ENCODE peak calls at places on chromosomes 12 and 14, in seven cellular contexts. T is Panc1, A is HepG2, O is upper lobe of left lung, S is HCT116, G is K562, Z is GM23338. B is an unnamed sample.

GRCh38 chr12:107088912-107089311 is 4.4 kb downstream of the CRY1 start:
- ATAC-seq in Z (no peak), O (no peak), G (no peak), T (no peak), S (no peak), A (no peak), B (no peak)

GRCh38 chr14:22489957-22490950 is 98.8 kb downstream of the DAD1 start:
- ATAC-seq in G (no peak), S (no peak), T (no peak), A (no peak), Z (no peak), O (no peak), B (no peak)

GRCh38 chr14:91890291-91890749 is 23.0 kb upstream of the TC2N start:
- ATAC-seq in S (no peak), Z (no peak), G (no peak), T (no peak), A (no peak), O (no peak), B (no peak)

GRCh38 chr14:56805992-56806737 is 4.1 kb downstream of the OTX2 start:
- ATAC-seq in A (no peak), Z (no peak), O (no peak), S (no peak), G (no peak), T (no peak), B (no peak)

GRCh38 chr14:40784860-40785259 is 821.8 kb upstream of the LRFN5 start:
- ATAC-seq in T (no peak), Z (no peak), O (peak), A (no peak), S (no peak), G (no peak), B (no peak)

GRCh38 chr14:65631040-65631439 is 218.5 kb downstream of the FUT8 start:
- ATAC-seq in A (no peak), Z (no peak), T (no peak), S (no peak), G (no peak), O (no peak), B (no peak)

GRCh38 chr14:73744874-73745529 is 30.8 kb upstream of the PNMA1 start:
- ATAC-seq in G (no peak), S (peak), Z (no peak), O (peak), A (no peak), T (no peak), B (no peak)

GRCh38 chr12:57875753-57876547 is 29.4 kb upstream of the CTDSP2 start:
- ATAC-seq in A (peak), O (no peak), Z (no peak), S (no peak), T (peak), G (peak), B (no peak)

GRCh38 chr12:70560671-70561070 is 76.6 kb downstream of the PTPRB start:
- ATAC-seq in G (no peak), O (no peak), A (no peak), T (no peak), S (peak), Z (no peak), B (no peak)

GRCh38 chr14:96616168-96616681 is 114.0 kb downstream of the PAPOLA start:
- ATAC-seq in A (peak), Z (peak), G (no peak), O (no peak), S (no peak), T (no peak), B (no peak)

GRCh38 chr12:62603061-62603810 is 136.6 kb downstream of the MON2 start:
- ATAC-seq in S (peak), A (peak), Z (peak), O (peak), G (peak), T (peak), B (peak)

GRCh38 chr12:42916143-42916542 is 326.6 kb upstream of the PRICKLE1 start:
- ATAC-seq in Z (no peak), T (no peak), O (no peak), A (no peak), S (no peak), G (no peak), B (no peak)

GRCh38 chr12:72010365-72010764 is 71.7 kb downstream of the TPH2 start:
- ATAC-seq in T (no peak), Z (no peak), O (no peak), S (no peak), A (no peak), G (no peak), B (no peak)

GRCh38 chr12:110004598-110004997 is 5.4 kb downstream of the ANKRD13A start:
- ATAC-seq in S (no peak), T (no peak), Z (no peak), O (no peak), A (no peak), G (no peak), B (no peak)

GRCh38 chr12:2284857-2285256 is 232.1 kb downstream of the CACNA1C start:
- ATAC-seq in G (peak), T (peak), O (peak), Z (peak), S (peak), A (peak), B (peak)

GRCh38 chr12:130666645-130667044 is 49.5 kb downstream of the RIMBP2 start:
- ATAC-seq in O (no peak), G (no peak), A (no peak), Z (no peak), T (no peak), S (no peak), B (no peak)

GRCh38 chr12:62646566-62646965 is 179.9 kb downstream of the MON2 start:
- ATAC-seq in O (no peak), A (no peak), S (no peak), G (no peak), T (no peak), Z (no peak), B (no peak)

GRCh38 chr12:47576256-47576655 is 129.6 kb downstream of the RPAP3 start:
- ATAC-seq in O (no peak), A (no peak), S (no peak), G (no peak), T (no peak), Z (peak), B (no peak)

GRCh38 chr14:104342435-104343293 is 204.3 kb downstream of the KIF26A start:
- ATAC-seq in A (peak), O (peak), G (no peak), Z (peak), T (no peak), S (peak), B (no peak)

GRCh38 chr12:21819678-21820077 is 45.2 kb upstream of the KCNJ8 start:
- ATAC-seq in G (no peak), T (no peak), Z (no peak), O (no peak), A (no peak), S (no peak), B (no peak)

GRCh38 chr14:90061849-90062794 is at the start of gene KCNK13:
- ATAC-seq in Z (peak), T (peak), O (no peak), G (no peak), A (peak), S (no peak), B (no peak)

GRCh38 chr14:36505892-36506731 is 13.9 kb downstream of the NKX2-1 start:
- ATAC-seq in G (peak), A (peak), O (peak), S (no peak), Z (peak), T (no peak), B (no peak)

GRCh38 chr12:32874083-32874482 is 22.5 kb downstream of the PKP2 start:
- ATAC-seq in Z (no peak), G (no peak), O (no peak), A (no peak), S (no peak), T (no peak), B (no peak)

GRCh38 chr12:30694971-30695326 is 720 bp downstream of the IPO8 start:
- ATAC-seq in A (peak), S (peak), O (peak), Z (peak), G (peak), T (peak), B (peak)

GRCh38 chr12:10708862-10709261 is 14.3 kb downstream of the YBX3 start:
- ATAC-seq in T (no peak), O (no peak), G (no peak), A (no peak), S (no peak), Z (no peak), B (no peak)

DNA sequence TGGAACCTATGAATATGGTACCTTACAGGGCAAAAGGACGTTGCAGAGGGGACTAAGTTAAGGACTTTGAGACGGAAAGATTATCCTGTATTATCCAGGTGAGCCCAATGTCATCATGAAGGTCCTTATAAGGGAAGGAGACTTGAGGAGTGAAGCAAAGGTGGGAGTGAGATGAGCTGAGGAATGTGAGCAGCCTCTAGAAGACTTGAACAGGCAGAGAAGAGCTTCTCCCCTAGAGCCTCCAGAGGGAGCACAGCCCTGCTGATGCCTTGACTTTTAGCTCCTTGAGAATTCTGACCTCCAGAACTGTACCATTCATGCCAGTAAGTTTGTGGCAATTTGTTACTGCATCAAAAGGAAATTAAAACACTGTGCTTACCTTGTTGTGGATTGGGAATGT is 41.8 kb upstream of the DCD start:
- ATAC-seq in Z (peak), O (no peak), S (peak), T (peak), A (no peak), G (peak), B (no peak)
- TF ChIP-seq CTCF in Z (peak), O (no peak), S (peak), T (peak), A (no peak), G (peak), B (no peak)

GRCh38 chr12:81757731-81758325 is 1.3 kb downstream of the PPFIA2 start:
- ATAC-seq in G (no peak), O (no peak), A (no peak), S (no peak), Z (no peak), T (no peak), B (no peak)

GRCh38 chr12:81759215-81759991 is at the start of gene PPFIA2:
- ATAC-seq in O (peak), T (peak), S (peak), A (peak), G (no peak), Z (peak), B (peak)

DNA sequence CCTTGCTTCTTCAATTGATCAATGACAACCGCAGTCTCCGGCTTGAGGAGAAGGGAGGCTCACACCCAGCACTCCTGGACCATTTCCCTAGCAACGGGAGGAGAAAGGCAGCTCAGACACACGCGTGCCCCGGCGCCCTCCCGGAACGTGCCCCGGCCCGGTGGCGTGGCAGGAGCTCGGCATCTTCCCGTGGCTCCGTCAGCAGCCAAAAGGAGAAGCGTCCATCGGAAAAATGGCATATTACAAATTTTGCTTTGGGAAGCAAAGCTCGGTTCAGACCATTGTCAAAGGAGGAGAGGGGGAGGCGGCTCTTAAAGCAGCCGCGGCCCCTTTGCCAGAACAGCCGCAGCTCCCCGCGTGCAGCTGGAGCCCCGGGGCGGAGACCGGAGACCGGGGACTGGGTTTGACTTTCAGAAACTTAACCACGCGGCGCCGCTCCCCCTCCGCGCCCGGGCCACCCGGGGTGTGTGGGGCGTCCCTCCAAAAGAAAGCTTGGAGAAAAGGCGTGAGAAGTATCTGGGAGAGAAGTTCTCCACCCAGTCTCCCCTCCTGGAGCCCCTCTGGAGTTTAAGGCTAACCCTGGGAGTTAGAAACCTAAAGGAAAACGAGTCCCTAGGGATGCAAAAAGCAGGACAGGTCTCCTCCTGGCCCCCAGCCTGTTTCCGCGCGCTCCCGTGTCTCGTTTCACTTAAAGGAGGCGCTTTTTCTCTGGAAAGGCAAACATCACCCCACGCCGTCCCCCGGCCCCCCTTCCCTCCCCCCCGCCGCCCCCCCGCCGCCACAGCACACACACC is 532 bp downstream of the PPFIA2 start:
- ATAC-seq in O (no peak), G (no peak), S (peak), A (peak), T (peak), Z (peak), B (peak)
- TF ChIP-seq POLR2AphosphoS5 in O (no peak), G (no peak), S (no peak), A (no peak), T (no peak), Z (no peak), B (no peak)

GRCh38 chr14:78486621-78487020 is 316.4 kb downstream of the NRXN3 start:
- ATAC-seq in Z (no peak), T (no peak), A (no peak), G (no peak), O (no peak), S (no peak), B (no peak)
- TF ChIP-seq CTCF in Z (no peak), T (no peak), A (no peak), G (no peak), O (no peak), S (no peak), B (no peak)

GRCh38 chr12:132554857-132555630 is 55.3 kb downstream of the LRCOL1 start:
- ATAC-seq in A (no peak), O (no peak), G (peak), T (no peak), S (no peak), Z (no peak), B (no peak)

GRCh38 chr12:132556801-132557200 is 53.6 kb downstream of the LRCOL1 start:
- ATAC-seq in A (no peak), O (no peak), S (no peak), Z (no peak), G (no peak), T (no peak), B (no peak)

GRCh38 chr12:132556216-132556615 is 54.2 kb downstream of the LRCOL1 start:
- ATAC-seq in G (no peak), A (no peak), O (no peak), T (no peak), S (no peak), Z (no peak), B (no peak)

GRCh38 chr12:132557291-132557968 is 53.0 kb downstream of the LRCOL1 start:
- ATAC-seq in A (no peak), T (no peak), S (no peak), O (no peak), G (no peak), Z (no peak), B (no peak)

DNA sequence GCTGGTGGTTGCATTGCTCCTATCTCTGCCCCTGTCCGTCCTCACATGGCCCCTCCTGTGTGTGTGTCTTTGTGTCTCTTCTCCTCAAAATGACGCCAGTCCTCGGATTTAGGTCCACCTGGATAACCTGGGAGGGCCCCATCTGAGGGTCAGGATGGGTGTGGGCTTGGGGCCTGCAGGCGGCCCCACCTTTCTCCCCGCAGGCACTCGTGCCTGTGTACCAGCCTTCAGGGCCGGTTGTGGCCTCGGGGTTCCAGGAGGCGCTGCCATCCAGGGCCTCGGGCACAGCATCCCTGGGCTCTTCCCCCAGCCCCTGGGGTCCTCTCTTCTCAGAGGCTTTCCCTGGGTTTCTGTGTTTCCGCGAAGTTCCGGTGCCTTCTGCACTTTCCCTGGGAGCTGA is 54.7 kb downstream of the LRCOL1 start:
- ATAC-seq in S (no peak), O (no peak), Z (no peak), G (no peak), T (no peak), A (no peak), B (no peak)
- TF ChIP-seq POLR2AphosphoS5 in S (no peak), O (no peak), Z (no peak), G (no peak), T (no peak), A (no peak), B (no peak)

DNA sequence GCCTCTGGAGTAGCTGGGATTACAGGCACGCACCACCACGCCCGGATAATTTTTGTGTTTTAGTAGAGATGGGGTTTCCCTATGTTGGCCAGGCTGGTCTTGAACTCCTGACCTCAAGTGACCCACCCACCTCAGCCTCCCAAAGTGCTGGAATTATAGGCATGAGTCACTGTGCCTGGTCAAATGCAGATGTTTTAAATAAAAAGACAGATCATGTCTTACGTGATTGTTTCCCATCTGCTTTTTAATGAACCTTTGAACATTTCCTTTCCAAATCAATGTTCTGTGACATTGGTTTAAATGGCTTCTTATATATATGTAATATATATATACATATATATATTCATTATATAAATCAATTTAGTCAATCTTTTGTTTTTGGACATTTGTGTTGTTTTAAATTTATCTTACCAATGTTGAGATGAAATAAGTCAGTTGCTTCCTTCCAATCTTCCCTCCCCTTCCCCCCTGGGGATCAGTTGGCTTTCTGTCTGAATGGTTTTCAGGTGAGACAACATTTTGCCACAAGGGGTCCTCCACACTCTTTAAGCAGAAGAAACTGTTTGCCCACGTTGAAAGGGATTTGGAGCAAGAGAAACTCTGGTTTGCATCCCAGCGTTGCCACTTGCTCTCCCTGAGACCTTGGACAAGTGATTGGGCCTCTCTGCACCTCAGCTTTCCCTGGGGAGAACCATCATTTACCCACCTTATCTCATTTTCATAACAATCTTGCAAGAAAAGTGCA is 47.6 kb upstream of the RBM19 start:
- ATAC-seq in A (no peak), T (no peak), S (peak), G (no peak), Z (peak), O (no peak), B (no peak)
- TF ChIP-seq CTCF in A (peak), T (peak), S (peak), G (peak), Z (peak), O (no peak), B (no peak)